ENCODE peak calls at places on chromosome 2, in five cellular contexts. B is MCF 10A, K is stromal cell of bone marrow, Q is amniotic epithelial cell, S is occipital lobe. V is an unnamed sample.

GRCh38 chr2:204505946-204506345 is 39.3 kb upstream of the PARD3B start:
- DNase-seq in Q (peak), B (no peak), S (no peak), K (peak), V (no peak)

GRCh38 chr2:42770288-42771131 is 6.6 kb upstream of the OXER1 start:
- DNase-seq in Q (peak), S (no peak), K (no peak), B (peak), V (peak)

GRCh38 chr2:180446492-180446891 is 439.4 kb upstream of the CWC22 start:
- DNase-seq in Q (no peak), K (no peak), S (no peak), B (no peak), V (no peak)

GRCh38 chr2:209977386-209978239 is 24.8 kb upstream of the RPE start:
- DNase-seq in K (peak), Q (peak), S (no peak), B (peak), V (peak)

GRCh38 chr2:218691234-218691633 is 19.3 kb downstream of the STK36 start:
- DNase-seq in Q (no peak), S (no peak), B (no peak), K (peak), V (no peak)

GRCh38 chr2:169613876-169614275 is 29.7 kb downstream of the PPIG start:
- DNase-seq in K (no peak), Q (no peak), S (no peak), B (no peak), V (no peak)

GRCh38 chr2:105888625-105889024 is 143.9 kb downstream of the NCK2 start:
- DNase-seq in Q (peak), K (no peak), B (peak), S (no peak), V (no peak)

GRCh38 chr2:110980613-110981062 is 140.1 kb upstream of the BCL2L11 start:
- DNase-seq in S (no peak), Q (no peak), B (no peak), K (no peak), V (no peak)

GRCh38 chr2:202099515-202099914 is 26.5 kb downstream of the KIAA2012 start:
- DNase-seq in K (no peak), B (no peak), S (no peak), Q (no peak), V (peak)

GRCh38 chr2:68103656-68104055 is 40.9 kb upstream of the C1D start:
- DNase-seq in K (peak), B (no peak), S (no peak), Q (peak), V (no peak)